ENCODE peak calls at places on chromosomes 11 and 22, in six cellular contexts. T is SK-N-SH, G is ovary, L is K562, H is suprapubic skin, U is A549. X is an unnamed sample.

GRCh38 chr22:47854680-47855079 is 1092.2 kb downstream of the TBC1D22A start:
- DNase-seq in T (no peak), G (no peak), L (no peak), H (no peak), U (no peak), X (no peak)

GRCh38 chr11:9001736-9002135 is 2.1 kb downstream of the NRIP3 start:
- DNase-seq in T (no peak), G (no peak), L (no peak), H (no peak), U (no peak), X (no peak)

GRCh38 chr11:2562181-2562581 is 117.4 kb downstream of the KCNQ1 start:
- DNase-seq in T (no peak), G (peak), L (no peak), H (no peak), U (no peak), X (peak)

GRCh38 chr11:16820324-16821092 is 82.1 kb downstream of the C11orf58 start:
- DNase-seq in T (peak), G (peak), L (peak), H (peak), U (peak), X (peak)

GRCh38 chr22:30650508-30651116 is 15.0 kb downstream of the SLC35E4 start:
- DNase-seq in T (no peak), G (no peak), L (no peak), H (no peak), U (no peak), X (no peak)

GRCh38 chr11:133425992-133426391 is 106.3 kb downstream of the OPCML start:
- DNase-seq in T (no peak), G (no peak), L (no peak), H (no peak), U (no peak), X (no peak)

GRCh38 chr22:49712195-49712791 is 115.4 kb downstream of the BRD1 start:
- DNase-seq in T (no peak), G (no peak), L (peak), H (no peak), U (no peak), X (no peak)

GRCh38 chr11:121445071-121445768 is 6.9 kb upstream of the SORL1 start:
- DNase-seq in T (no peak), G (no peak), L (no peak), H (no peak), U (no peak), X (peak)

GRCh38 chr11:45922425-45923082 is at the start of gene LARGE2:
- DNase-seq in T (peak), G (peak), L (peak), H (peak), U (peak), X (peak)

GRCh38 chr11:76664578-76665061 is 5.9 kb downstream of the LRRC32 start:
- DNase-seq in T (peak), G (no peak), L (peak), H (peak), U (no peak), X (peak)

GRCh38 chr22:27690596-27690995 is 111.0 kb downstream of the MN1 start:
- DNase-seq in T (no peak), G (no peak), L (no peak), H (no peak), U (no peak), X (no peak)

GRCh38 chr11:126697937-126698336 is 302.6 kb downstream of the KIRREL3 start:
- DNase-seq in T (no peak), G (no peak), L (no peak), H (no peak), U (no peak), X (no peak)

GRCh38 chr11:16739326-16739875 is 954 bp downstream of the C11orf58 start:
- DNase-seq in T (peak), G (no peak), L (no peak), H (no peak), U (peak), X (no peak)

GRCh38 chr11:113481226-113481625 is 6.0 kb upstream of the DRD2 start:
- DNase-seq in T (no peak), G (no peak), L (no peak), H (no peak), U (no peak), X (no peak)

GRCh38 chr11:60915250-60915914 is 1.4 kb downstream of the TMEM109 start:
- DNase-seq in T (peak), G (peak), L (no peak), H (no peak), U (peak), X (peak)

GRCh38 chr22:19523240-19524169 is 705 bp downstream of the CLDN5 start:
- DNase-seq in T (peak), G (no peak), L (peak), H (peak), U (no peak), X (no peak)

GRCh38 chr11:78766997-78767396 is 192.3 kb upstream of the NARS2 start:
- DNase-seq in T (no peak), G (no peak), L (no peak), H (no peak), U (no peak), X (no peak)

GRCh38 chr22:36334838-36335603 is 52.7 kb downstream of the MYH9 start:
- DNase-seq in T (no peak), G (no peak), L (peak), H (no peak), U (no peak), X (no peak)

GRCh38 chr11:24855951-24856350 is 359.1 kb downstream of the LUZP2 start:
- DNase-seq in T (no peak), G (no peak), L (no peak), H (no peak), U (no peak), X (no peak)

GRCh38 chr11:76787271-76787670 is 4.1 kb downstream of the TSKU start:
- DNase-seq in T (no peak), G (no peak), L (no peak), H (no peak), U (no peak), X (no peak)

GRCh38 chr11:88117281-88117858 is 57.9 kb downstream of the RAB38 start:
- DNase-seq in T (no peak), G (no peak), L (no peak), H (no peak), U (no peak), X (no peak)

GRCh38 chr11:6586434-6587359 is 16.7 kb downstream of the RRP8 start:
- DNase-seq in T (peak), G (no peak), L (no peak), H (no peak), U (no peak), X (no peak)

GRCh38 chr11:1619449-1619848 is 2.5 kb downstream of the KRTAP5-4 start:
- DNase-seq in T (no peak), G (no peak), L (no peak), H (no peak), U (no peak), X (no peak)

GRCh38 chr22:48204296-48204695 is 1441.8 kb downstream of the TBC1D22A start:
- DNase-seq in T (no peak), G (no peak), L (no peak), H (no peak), U (no peak), X (no peak)

GRCh38 chr11:72038491-72038890 is 39.8 kb downstream of the IL18BP start:
- DNase-seq in T (peak), G (peak), L (peak), H (peak), U (no peak), X (peak)

GRCh38 chr11:10952872-10953271 is 95.0 kb upstream of the ZBED5 start:
- DNase-seq in T (no peak), G (no peak), L (no peak), H (no peak), U (no peak), X (no peak)

GRCh38 chr11:94602430-94603372 is 35.5 kb downstream of the PIWIL4 start:
- DNase-seq in T (no peak), G (peak), L (peak), H (no peak), U (peak), X (peak)

GRCh38 chr22:49671331-49672012 is 156.2 kb downstream of the BRD1 start:
- DNase-seq in T (no peak), G (no peak), L (no peak), H (peak), U (no peak), X (no peak)

GRCh38 chr11:70872950-70873735 is 379.2 kb downstream of the SHANK2 start:
- DNase-seq in T (no peak), G (no peak), L (no peak), H (no peak), U (no peak), X (no peak)

GRCh38 chr11:3642071-3642951 is 519 bp upstream of the ART5 start:
- DNase-seq in T (peak), G (peak), L (peak), H (no peak), U (peak), X (peak)

GRCh38 chr11:127791844-127792243 is 791.3 kb upstream of the KIRREL3 start:
- DNase-seq in T (no peak), G (no peak), L (no peak), H (no peak), U (no peak), X (no peak)

GRCh38 chr11:119618208-119618909 is 110.6 kb downstream of the NECTIN1 start:
- DNase-seq in T (no peak), G (no peak), L (no peak), H (no peak), U (no peak), X (peak)

GRCh38 chr11:1868056-1868635 is 15.3 kb downstream of the LSP1 start:
- DNase-seq in T (no peak), G (no peak), L (no peak), H (no peak), U (no peak), X (no peak)

GRCh38 chr11:15118431-15118830 is 3.7 kb downstream of the INSC start:
- DNase-seq in T (no peak), G (no peak), L (no peak), H (no peak), U (no peak), X (no peak)
- TF ChIP-seq EP300 in T (no peak), G (no peak), L (no peak), H (no peak), U (no peak), X (no peak)

DNA sequence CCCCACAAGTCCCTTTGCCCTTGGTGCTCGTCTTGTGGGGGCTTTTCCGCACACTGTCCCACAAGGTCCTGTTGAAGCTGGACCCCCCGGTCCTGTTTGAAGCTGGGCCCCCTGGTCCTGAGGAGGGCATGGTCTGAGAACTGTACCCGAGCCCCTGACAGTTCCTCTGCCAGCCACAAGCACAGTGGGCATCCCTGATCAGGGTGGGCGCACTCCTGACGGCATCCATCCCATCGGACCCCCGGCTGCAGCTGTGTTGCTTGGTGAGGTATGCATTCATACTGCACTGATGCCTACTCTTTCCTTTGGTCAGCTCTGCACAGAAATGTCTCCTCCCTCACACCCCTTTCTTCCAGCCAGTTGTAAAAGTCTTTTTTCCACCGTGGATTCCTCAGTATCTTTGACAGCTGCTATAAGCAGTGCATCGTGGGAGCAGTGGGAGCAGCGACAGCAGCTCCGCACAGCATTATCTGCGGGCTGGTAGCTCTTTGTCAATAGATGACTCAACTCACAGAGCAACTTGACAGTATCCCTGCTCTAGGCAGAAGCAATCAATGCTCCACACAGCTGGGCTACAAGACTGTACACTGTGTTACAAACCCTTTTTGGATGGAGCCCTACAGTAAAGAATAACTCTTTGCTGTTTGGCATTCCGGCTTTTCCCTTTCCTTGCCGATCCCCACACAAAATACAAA is 1030.8 kb upstream of the CCDC90B start:
- DNase-seq in T (no peak), G (no peak), L (no peak), H (no peak), U (no peak), X (no peak)
- TF ChIP-seq EP300 in T (no peak), G (no peak), L (no peak), H (no peak), U (no peak), X (no peak)

GRCh38 chr11:65588199-65589054 is 7.2 kb downstream of the KCNK7 start:
- DNase-seq in T (peak), G (peak), L (peak), H (no peak), U (peak), X (peak)
- TF ChIP-seq EP300 in T (no peak), G (no peak), L (peak), H (no peak), U (no peak), X (no peak)

DNA sequence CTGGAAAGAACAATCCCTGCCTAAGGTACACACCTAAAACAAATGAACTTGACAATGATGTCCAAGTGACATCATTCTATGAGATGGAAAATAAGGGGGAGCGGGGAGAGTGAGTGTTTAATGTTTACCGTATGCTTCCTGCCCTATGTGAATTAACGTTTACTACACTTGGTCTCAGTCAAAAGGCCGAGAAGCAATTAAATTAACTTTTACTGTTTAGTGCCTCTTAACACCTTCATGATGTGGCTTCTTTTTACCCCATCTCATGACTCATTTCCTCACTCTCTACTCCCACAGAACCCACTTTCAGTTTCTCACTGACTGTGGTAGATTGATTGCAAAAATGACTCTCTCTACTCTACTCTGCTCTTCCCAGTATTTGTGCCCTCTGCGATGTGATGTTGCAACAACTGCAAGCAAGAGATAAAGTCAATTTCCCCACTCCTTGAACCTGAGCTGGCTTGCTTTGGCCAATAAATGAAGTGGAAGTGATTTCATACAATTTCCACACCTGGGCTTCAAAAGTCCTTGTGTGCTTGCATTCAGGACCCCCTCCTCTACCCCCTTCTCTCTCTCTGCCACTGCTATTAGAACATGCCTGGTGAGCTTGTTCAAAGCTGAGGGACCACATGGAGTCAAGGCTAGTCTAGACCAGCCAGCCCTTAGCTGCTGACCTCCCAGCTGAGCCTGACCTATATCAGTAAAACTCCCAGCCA is 11.6 kb upstream of the ALKBH3 start:
- DNase-seq in T (no peak), G (no peak), L (peak), H (no peak), U (no peak), X (no peak)
- TF ChIP-seq EP300 in T (no peak), G (no peak), L (peak), H (no peak), U (no peak), X (no peak)

DNA sequence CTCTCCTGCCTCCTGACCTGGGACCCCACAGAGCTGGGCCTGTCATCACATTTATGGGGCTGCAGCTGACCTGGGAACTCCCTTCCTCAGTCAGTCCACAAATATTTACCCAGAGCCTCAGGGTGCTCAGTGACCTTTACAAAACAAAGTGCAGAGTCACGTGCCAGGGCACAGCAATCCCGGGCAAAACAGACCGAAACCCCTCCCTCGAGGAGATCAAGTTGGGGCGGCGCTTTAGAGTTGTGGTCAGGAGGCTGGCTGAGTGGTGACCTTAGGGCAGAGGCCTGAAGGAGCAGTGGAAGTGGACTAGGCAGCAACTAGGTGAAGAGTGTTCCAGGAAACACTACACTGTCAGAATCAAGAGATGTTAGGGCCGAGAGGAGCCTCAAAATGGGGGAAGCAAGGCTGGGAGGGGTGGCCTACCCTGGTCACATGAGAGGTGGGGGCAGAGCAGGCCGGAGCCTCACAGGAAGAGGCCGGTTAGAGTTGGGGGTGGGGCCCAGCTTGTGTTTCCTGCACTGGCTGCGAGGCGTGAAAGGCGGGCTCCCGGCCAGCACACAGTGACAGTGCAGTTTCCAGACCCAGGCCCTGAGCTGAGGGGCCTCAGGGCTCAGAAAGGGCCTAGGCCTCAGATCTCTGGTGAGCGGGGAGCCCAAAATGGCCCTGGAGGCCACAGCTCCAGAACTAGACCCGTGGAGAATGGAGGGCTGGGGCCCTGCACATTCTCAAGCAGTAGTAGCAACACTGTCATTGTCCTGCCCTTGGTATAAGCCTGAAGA is 3.7 kb upstream of the NEAT1 start:
- DNase-seq in T (peak), G (peak), L (peak), H (peak), U (peak), X (peak)
- TF ChIP-seq EP300 in T (peak), G (peak), L (peak), H (no peak), U (peak), X (peak)

GRCh38 chr11:63567044-63567840 is 4.1 kb upstream of the PLAAT2 start:
- DNase-seq in T (no peak), G (no peak), L (peak), H (no peak), U (peak), X (peak)
- TF ChIP-seq EP300 in T (no peak), G (no peak), L (peak), H (no peak), U (no peak), X (peak)

GRCh38 chr11:33700425-33701271 is at the start of gene C11orf91:
- DNase-seq in T (peak), G (peak), L (peak), H (peak), U (peak), X (peak)
- TF ChIP-seq EP300 in T (no peak), G (no peak), L (no peak), H (no peak), U (no peak), X (no peak)

X was measured in transverse colon.